ENCODE peak calls at places on chromosomes 5 and 9, in nine cellular contexts. T is uterus; M is prostate gland; F is GM12878; P is cardiac muscle cell; Q is CD8-positive, alpha-beta T cell; I is tibial artery; Z is ovary; W is thyroid gland. Y is an unnamed sample.

GRCh38 chr5:168707646-168708300 is 128.6 kb upstream of the PANK3 start:
- DNase-seq in Q (no peak), Z (no peak), F (no peak), T (no peak), M (no peak), P (no peak), W (no peak), I (no peak), Y (no peak)

GRCh38 chr5:68347549-68347948 is 132.0 kb downstream of the PIK3R1 start:
- DNase-seq in F (no peak), W (no peak), I (no peak), T (no peak), P (no peak), Z (no peak), Q (no peak), M (no peak), Y (no peak)

GRCh38 chr9:28951945-28952344 is 1378.7 kb upstream of the C9orf72 start:
- DNase-seq in T (no peak), Z (no peak), Q (no peak), F (no peak), W (no peak), I (no peak), M (no peak), P (no peak), Y (no peak)

GRCh38 chr9:36855443-36856315 is 178.4 kb downstream of the PAX5 start:
- DNase-seq in F (no peak), P (peak; percentile 22), M (no peak), I (no peak), Q (peak; percentile 32), W (no peak), T (no peak), Z (no peak), Y (no peak)

GRCh38 chr9:133852476-133852875 is 114.3 kb upstream of the SARDH start:
- DNase-seq in T (no peak), P (no peak), Q (no peak), F (no peak), I (no peak), M (no peak), W (no peak), Z (no peak), Y (no peak)

GRCh38 chr9:5582835-5583195 is 46.1 kb upstream of the RIC1 start:
- DNase-seq in P (peak; percentile 81), Q (peak; percentile 57), M (no peak), T (peak; percentile 23), W (peak; percentile 74), Z (no peak), F (peak; percentile 91), I (peak; percentile 65), Y (peak; percentile 46)

GRCh38 chr9:70535546-70536323 is 121.3 kb upstream of the KLF9 start:
- DNase-seq in I (no peak), M (peak; percentile 17), Z (no peak), Q (no peak), P (no peak), W (no peak), F (no peak), T (no peak), Y (no peak)

GRCh38 chr9:34552986-34553385 is 30.2 kb upstream of the ENHO start:
- DNase-seq in F (no peak), Z (no peak), P (no peak), Q (no peak), I (no peak), W (no peak), T (no peak), M (no peak), Y (no peak)

GRCh38 chr9:130633336-130634190 is 30.8 kb upstream of the PRDM12 start:
- DNase-seq in F (no peak), P (no peak), W (no peak), I (no peak), Z (no peak), Q (no peak), M (no peak), T (no peak), Y (no peak)

GRCh38 chr5:151200913-151201445 is 22.9 kb downstream of the CCDC69 start:
- DNase-seq in M (no peak), W (no peak), Z (no peak), F (no peak), T (no peak), I (no peak), Q (no peak), P (no peak), Y (no peak)

GRCh38 chr5:142472306-142472951 is 147.6 kb upstream of the SPRY4 start:
- DNase-seq in W (no peak), T (no peak), Q (peak; percentile 49), I (no peak), Z (no peak), M (no peak), F (no peak), P (peak; percentile 77), Y (no peak)

GRCh38 chr9:128902351-128903078 is 18.3 kb upstream of the PHYHD1 start:
- DNase-seq in T (no peak), I (peak; percentile 47), M (peak; percentile 89), W (no peak), P (no peak), Q (peak; percentile 93), F (no peak), Z (no peak), Y (no peak)

DNA sequence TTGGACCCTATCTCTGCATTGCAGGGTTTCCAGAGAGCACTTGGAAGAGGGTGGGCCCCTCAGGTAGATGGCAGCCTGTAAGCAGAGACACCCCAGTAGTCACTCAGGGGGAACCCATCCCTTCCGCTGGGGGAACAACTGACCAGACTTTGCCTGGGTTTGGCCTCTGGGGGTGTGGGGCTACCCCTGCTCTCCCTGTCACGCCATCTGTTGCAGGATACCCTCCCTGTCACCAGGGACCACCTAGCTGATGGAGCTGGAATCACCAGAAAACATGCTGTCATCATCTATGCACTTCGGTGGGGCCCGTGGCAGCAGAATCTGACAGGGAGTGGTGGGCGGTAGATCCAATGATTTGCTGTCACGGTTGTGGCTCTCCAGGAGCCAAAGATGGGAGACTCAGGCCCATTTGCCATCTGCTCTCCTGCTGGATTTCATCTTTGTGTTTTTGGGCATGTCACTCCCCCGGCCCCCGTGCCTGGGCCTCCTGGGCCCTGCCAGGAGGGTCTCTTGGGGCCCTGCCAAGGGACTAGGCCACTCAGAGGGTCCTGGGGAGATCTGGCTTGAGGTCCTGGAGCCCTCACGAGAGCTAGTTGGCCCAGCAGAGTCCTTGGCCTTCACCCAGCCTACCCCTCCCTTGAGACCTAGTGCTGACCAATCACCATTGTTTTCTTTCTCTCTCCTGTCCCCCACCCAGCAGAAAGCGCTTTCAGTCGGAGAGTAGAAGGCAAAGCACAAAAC is 46.0 kb downstream of the AMBP start:
- DNase-seq in P (no peak), W (no peak), M (peak; percentile 3), Z (no peak), F (no peak), T (no peak), I (peak; percentile 7), Q (no peak), Y (no peak)
- H3K27me3 ChIP-seq in P (no peaks in the 10 kb centered on the region), W (no peaks in the 10 kb centered on the region), M (no peaks in the 10 kb centered on the region), Z (no peaks in the 10 kb centered on the region), F (no peaks in the 10 kb centered on the region), T (no peaks in the 10 kb centered on the region), I (no peaks in the 10 kb centered on the region), Q (no peaks in the 10 kb centered on the region), Y (no peaks in the 10 kb centered on the region)

DNA sequence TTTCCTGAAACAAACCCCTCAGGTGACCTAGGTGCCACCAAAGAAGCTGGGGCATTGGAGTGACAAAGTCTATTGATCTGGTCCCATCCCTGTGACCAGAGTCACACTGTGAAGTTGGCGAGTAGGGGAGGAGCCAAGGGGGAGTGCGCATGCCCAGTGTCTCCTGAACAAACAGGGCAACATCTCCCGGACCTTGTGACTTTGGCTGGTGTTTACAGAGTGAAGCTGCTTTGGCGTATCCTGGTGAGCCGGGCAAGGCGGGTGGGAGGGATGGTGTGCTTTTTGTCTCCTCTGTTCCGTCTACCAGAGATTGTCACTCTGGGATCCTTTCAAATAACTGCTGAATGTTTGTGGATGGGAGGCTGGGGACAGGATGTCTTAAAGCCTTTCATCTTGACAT is 204.5 kb downstream of the HSPA4 start:
- DNase-seq in Q (no peak), P (no peak), Z (no peak), T (no peak), I (no peak), W (no peak), M (no peak), F (no peak), Y (no peak)
- H3K27me3 ChIP-seq in Q (no peaks in the 10 kb centered on the region), P (no peaks in the 10 kb centered on the region), Z (no peaks in the 10 kb centered on the region), T (no peaks in the 10 kb centered on the region), I (no peaks in the 10 kb centered on the region), W (no peaks in the 10 kb centered on the region), M (peaks cover 2% of the 10 kb centered on the region), F (no peaks in the 10 kb centered on the region), Y (no peaks in the 10 kb centered on the region)

GRCh38 chr5:135596364-135596763 is 17.6 kb upstream of the CXCL14 start:
- DNase-seq in T (no peak), Q (no peak), I (no peak), W (no peak), P (no peak), F (no peak), M (no peak), Z (no peak), Y (no peak)
- H3K27me3 ChIP-seq in T (no peaks in the 10 kb centered on the region), Q (no peaks in the 10 kb centered on the region), I (no peaks in the 10 kb centered on the region), W (no peaks in the 10 kb centered on the region), P (peaks cover 3% of the 10 kb centered on the region), F (no peaks in the 10 kb centered on the region), M (no peaks in the 10 kb centered on the region), Z (no peaks in the 10 kb centered on the region), Y (no peaks in the 10 kb centered on the region)

GRCh38 chr9:89604463-89605180 is at the start of gene GADD45G:
- DNase-seq in T (peak; percentile 93), P (peak; percentile 87), I (peak; percentile 90), M (peak; percentile 90), F (no peak), Q (peak; percentile 95), W (peak; percentile 95), Z (peak; percentile 98), Y (peak; percentile 97)
- H3K27me3 ChIP-seq in T (no peaks in the 10 kb centered on the region), P (peaks cover 10% of the 10 kb centered on the region), I (no peaks in the 10 kb centered on the region), M (no peaks in the 10 kb centered on the region), F (peaks cover 16% of the 10 kb centered on the region), Q (no peaks in the 10 kb centered on the region), W (no peaks in the 10 kb centered on the region), Z (no peaks in the 10 kb centered on the region), Y (no peaks in the 10 kb centered on the region)

GRCh38 chr5:3222924-3223323 is 372.7 kb upstream of the IRX1 start:
- DNase-seq in P (no peak), F (no peak), M (no peak), T (no peak), Q (no peak), I (no peak), W (no peak), Z (no peak), Y (no peak)

GRCh38 chr5:3221432-3221831 is 374.2 kb upstream of the IRX1 start:
- DNase-seq in Q (no peak), F (no peak), P (no peak), Z (no peak), T (no peak), W (no peak), M (no peak), I (no peak), Y (no peak)

GRCh38 chr5:3218916-3219650 is 376.5 kb upstream of the IRX1 start:
- DNase-seq in Q (no peak), M (no peak), W (no peak), Z (no peak), I (no peak), F (no peak), T (no peak), P (no peak), Y (no peak)

GRCh38 chr5:3220201-3220600 is 375.4 kb upstream of the IRX1 start:
- DNase-seq in T (no peak), P (no peak), M (no peak), Q (no peak), I (no peak), Z (no peak), F (no peak), W (no peak), Y (no peak)

GRCh38 chr5:3220638-3221288 is 374.9 kb upstream of the IRX1 start:
- DNase-seq in F (no peak), P (no peak), Q (no peak), M (no peak), W (no peak), Z (no peak), I (no peak), T (no peak), Y (no peak)
- H3K27me3 ChIP-seq in F (no peaks in the 10 kb centered on the region), P (no peaks in the 10 kb centered on the region), Q (no peaks in the 10 kb centered on the region), M (no peaks in the 10 kb centered on the region), W (no peaks in the 10 kb centered on the region), Z (no peaks in the 10 kb centered on the region), I (no peaks in the 10 kb centered on the region), T (no peaks in the 10 kb centered on the region), Y (no peaks in the 10 kb centered on the region)

Y was measured in testis.